ENCODE peak calls at places on chromosome 11, in six cellular contexts. J is neural progenitor cell; G is H9; A is fibroblast of lung; H is AG04450; B is CD4-positive, alpha-beta memory T cell. K is an unnamed sample.
A peak's percentile ranks its signal among the peaks of the same experiment; 100 is the strongest.

GRCh38 chr11:70048279-70049024 is 29.7 kb upstream of the ANO1 start:
- DNase-seq in J (peak; percentile 69), G (peak; percentile 56), A (no peak), H (no peak), B (no peak), K (no peak)

GRCh38 chr11:23112390-23112789 is 252.1 kb upstream of the CCDC179 start:
- DNase-seq in J (peak; percentile 3), G (no peak), A (no peak), H (no peak), B (no peak), K (no peak)

GRCh38 chr11:76610871-76611475 is 59.6 kb downstream of the LRRC32 start:
- DNase-seq in J (no peak), G (no peak), A (no peak), H (no peak), B (no peak), K (no peak)

GRCh38 chr11:67440229-67441081 is 2.8 kb downstream of the CORO1B start:
- DNase-seq in J (no peak), G (no peak), A (no peak), H (no peak), B (no peak), K (no peak)

GRCh38 chr11:72639475-72640375 is 34.5 kb downstream of the PDE2A start:
- DNase-seq in J (no peak), G (no peak), A (no peak), H (no peak), B (no peak), K (no peak)

GRCh38 chr11:128695539-128696221 is 1.8 kb downstream of the FLI1 start:
- DNase-seq in J (no peak), G (no peak), A (no peak), H (no peak), B (peak; percentile 66), K (no peak)

GRCh38 chr11:62472063-62472884 is 53.4 kb downstream of the SCGB1A1 start:
- DNase-seq in J (no peak), G (no peak), A (peak; percentile 69), H (no peak), B (no peak), K (no peak)

GRCh38 chr11:68038226-68038717 is 553 bp upstream of the TCIRG1 start:
- DNase-seq in J (no peak), G (no peak), A (no peak), H (no peak), B (no peak), K (no peak)

GRCh38 chr11:86151188-86152005 is 82.5 kb upstream of the PICALM start:
- DNase-seq in J (peak; percentile 39), G (no peak), A (peak; percentile 78), H (no peak), B (no peak), K (no peak)

GRCh38 chr11:21582791-21583190 is 610.1 kb upstream of the ANO5 start:
- DNase-seq in J (no peak), G (no peak), A (no peak), H (no peak), B (no peak), K (no peak)

GRCh38 chr11:44159848-44160721 is 64.6 kb downstream of the EXT2 start:
- DNase-seq in J (no peak), G (no peak), A (no peak), H (no peak), B (no peak), K (no peak)

GRCh38 chr11:11471196-11471595 is 118.1 kb upstream of the CSNK2A3 start:
- DNase-seq in J (no peak), G (no peak), A (no peak), H (no peak), B (no peak), K (no peak)

GRCh38 chr11:80227915-80228314 is 787.1 kb upstream of the TENM4 start:
- DNase-seq in J (no peak), G (no peak), A (no peak), H (no peak), B (no peak), K (no peak)
- H3K9me3 ChIP-seq in J (peaks cover 24% of the 10 kb centered on the region), G (no peaks in the 10 kb centered on the region), A (no peaks in the 10 kb centered on the region), H (peaks cover 2% of the 10 kb centered on the region), B (no peaks in the 10 kb centered on the region), K (peaks cover 2% of the 10 kb centered on the region)

GRCh38 chr11:48237727-48238126 is 7.2 kb upstream of the OR4X2 start:
- DNase-seq in J (no peak), G (no peak), A (no peak), H (no peak), B (no peak), K (no peak)
- H3K9me3 ChIP-seq in J (peaks cover 15% of the 10 kb centered on the region), G (peaks cover 62% of the 10 kb centered on the region), A (no peaks in the 10 kb centered on the region), H (no peaks in the 10 kb centered on the region), B (no peaks in the 10 kb centered on the region), K (no peaks in the 10 kb centered on the region)

GRCh38 chr11:2652857-2653643 is 46.7 kb downstream of the KCNQ1OT1 start:
- DNase-seq in J (no peak), G (no peak), A (no peak), H (no peak), B (no peak), K (no peak)

GRCh38 chr11:2651054-2651617 is 48.7 kb downstream of the KCNQ1OT1 start:
- DNase-seq in J (no peak), G (no peak), A (no peak), H (no peak), B (no peak), K (no peak)

GRCh38 chr11:2650343-2650867 is 49.4 kb downstream of the KCNQ1OT1 start:
- DNase-seq in J (no peak), G (no peak), A (no peak), H (no peak), B (no peak), K (no peak)

GRCh38 chr11:2652362-2652761 is 47.4 kb downstream of the KCNQ1OT1 start:
- DNase-seq in J (no peak), G (no peak), A (no peak), H (no peak), B (no peak), K (no peak)

GRCh38 chr11:2651826-2652237 is 48.0 kb downstream of the KCNQ1OT1 start:
- DNase-seq in J (no peak), G (no peak), A (no peak), H (no peak), B (no peak), K (no peak)
- H3K9me3 ChIP-seq in J (peaks cover 35% of the 10 kb centered on the region), G (peaks cover 50% of the 10 kb centered on the region), A (no peaks in the 10 kb centered on the region), H (peaks cover 53% of the 10 kb centered on the region), B (peaks cover 17% of the 10 kb centered on the region), K (no peaks in the 10 kb centered on the region)

DNA sequence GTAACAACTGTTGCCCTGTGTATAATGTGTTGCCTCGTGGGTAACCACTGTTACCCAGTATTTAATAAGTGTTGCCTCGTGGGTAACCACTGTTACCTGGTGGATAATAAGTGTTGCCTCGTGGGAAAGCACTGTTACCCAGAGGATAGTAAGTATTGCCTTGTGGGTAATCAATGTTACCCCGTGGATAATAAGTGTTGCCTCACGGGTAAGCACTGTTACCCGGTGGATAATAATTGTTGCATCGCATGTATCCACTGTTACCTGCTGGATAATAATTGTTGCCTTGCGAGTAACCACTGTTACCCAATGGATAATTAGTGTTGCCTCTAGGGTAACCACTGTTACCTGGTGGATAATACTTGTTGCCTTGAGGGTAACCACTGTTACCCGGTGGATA is 17.1 kb upstream of the NXPE4 start:
- DNase-seq in J (no peak), G (no peak), A (no peak), H (no peak), B (no peak), K (no peak)
- H3K9me3 ChIP-seq in J (peaks cover 18% of the 10 kb centered on the region), G (peaks cover 23% of the 10 kb centered on the region), A (no peaks in the 10 kb centered on the region), H (no peaks in the 10 kb centered on the region), B (no peaks in the 10 kb centered on the region), K (no peaks in the 10 kb centered on the region)

DNA sequence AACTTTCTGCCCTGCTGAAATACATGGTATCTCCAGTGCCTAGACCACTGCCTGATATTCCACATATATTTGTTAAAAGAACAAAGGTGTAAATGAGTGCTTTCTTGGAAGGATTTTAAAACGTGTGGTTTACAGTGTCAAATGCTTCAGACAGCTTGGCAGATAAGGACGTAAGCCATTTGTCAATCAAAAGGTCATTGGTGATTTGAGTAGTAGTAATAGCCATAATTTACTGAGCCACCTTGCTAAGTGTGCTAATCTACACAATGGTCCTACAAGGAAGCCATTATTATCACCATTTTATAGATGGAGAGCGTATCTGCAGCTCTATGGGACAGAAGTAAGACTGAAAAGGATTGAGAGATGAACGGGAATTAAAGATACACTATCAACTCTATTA is 186.8 kb upstream of the MPPED2 start:
- DNase-seq in J (no peak), G (no peak), A (no peak), H (no peak), B (no peak), K (no peak)
- H3K9me3 ChIP-seq in J (no peaks in the 10 kb centered on the region), G (no peaks in the 10 kb centered on the region), A (no peaks in the 10 kb centered on the region), H (no peaks in the 10 kb centered on the region), B (no peaks in the 10 kb centered on the region), K (no peaks in the 10 kb centered on the region)

GRCh38 chr11:1099519-1100355 is 25.1 kb downstream of the MUC2 start:
- DNase-seq in J (no peak), G (no peak), A (no peak), H (no peak), B (no peak), K (no peak)
- H3K9me3 ChIP-seq in J (no peaks in the 10 kb centered on the region), G (peaks cover 4% of the 10 kb centered on the region), A (peaks cover 2% of the 10 kb centered on the region), H (peaks cover 65% of the 10 kb centered on the region), B (no peaks in the 10 kb centered on the region), K (no peaks in the 10 kb centered on the region)

DNA sequence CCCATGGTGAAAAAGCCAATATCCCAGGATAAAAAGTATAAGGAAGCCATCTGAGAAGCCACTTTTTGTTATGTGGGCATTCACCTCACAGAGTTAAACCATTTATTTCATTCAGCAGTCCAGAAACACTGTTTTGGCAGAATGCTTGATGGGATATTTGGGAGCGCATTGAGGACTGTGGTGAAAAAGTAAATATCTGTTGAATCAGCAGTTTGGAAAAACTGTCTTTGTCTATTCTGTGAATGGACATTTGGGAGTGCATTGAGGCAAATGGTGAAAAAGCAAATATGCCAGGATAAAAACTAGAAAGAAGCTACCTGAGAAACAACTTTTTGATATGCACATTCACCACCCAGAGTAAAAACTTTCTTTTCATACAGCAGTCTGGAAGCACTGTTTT is 276.2 kb upstream of the TRIM48 start:
- DNase-seq in J (no peak), G (no peak), A (no peak), H (no peak), B (no peak), K (no peak)
- H3K9me3 ChIP-seq in J (peaks cover 9% of the 10 kb centered on the region), G (peaks cover 41% of the 10 kb centered on the region), A (no peaks in the 10 kb centered on the region), H (no peaks in the 10 kb centered on the region), B (peaks cover 25% of the 10 kb centered on the region), K (no peaks in the 10 kb centered on the region)

GRCh38 chr11:74863410-74863809 is 85.5 kb downstream of the XRRA1 start:
- DNase-seq in J (no peak), G (no peak), A (no peak), H (no peak), B (no peak), K (no peak)
- H3K9me3 ChIP-seq in J (peaks cover 17% of the 10 kb centered on the region), G (peaks cover 44% of the 10 kb centered on the region), A (peaks cover 2% of the 10 kb centered on the region), H (peaks cover 37% of the 10 kb centered on the region), B (peaks cover 37% of the 10 kb centered on the region), K (peaks cover 26% of the 10 kb centered on the region)

GRCh38 chr11:37223962-37224361 is 625.9 kb upstream of the RAG2 start:
- DNase-seq in J (no peak), G (no peak), A (no peak), H (no peak), B (no peak), K (no peak)
- H3K9me3 ChIP-seq in J (no peaks in the 10 kb centered on the region), G (peaks cover 11% of the 10 kb centered on the region), A (no peaks in the 10 kb centered on the region), H (peaks cover 17% of the 10 kb centered on the region), B (peaks cover 8% of the 10 kb centered on the region), K (no peaks in the 10 kb centered on the region)

K was measured in effector memory CD4-positive, alpha-beta T cell.